ENCODE peak calls at places on chromosomes 5 and 9, in ten cellular contexts. One of them, this sample, is unnamed.

GRCh38 chr9:34891386-34891785 is 66.7 kb upstream of the PHF24 start:
- DNase-seq in DMS153: no peak
- DNase-seq in stimulated activated CD4-positive, alpha-beta T cell treated with anti-CD3 and anti-CD28 coated beads, Interleukin-1b, Interleukin-23, amount 100 ng/mL, for 24 hours: no peak
- DNase-seq in psoas muscle: no peak
- DNase-seq in Peyer's patch: no peak
- DNase-seq in SK-MEL-5: peak; percentile 54
- DNase-seq in cerebellar cortex: no peak
- DNase-seq in colonic mucosa: no peak
- DNase-seq in substantia nigra: no peak
- DNase-seq in lower lobe of right lung: no peak
- DNase-seq in this sample: no peak

GRCh38 chr5:17882760-17883488 is 248.7 kb downstream of the TAF11L14 start:
- DNase-seq in substantia nigra: no peak
- DNase-seq in lower lobe of right lung: no peak
- DNase-seq in stimulated activated CD4-positive, alpha-beta T cell treated with anti-CD3 and anti-CD28 coated beads, Interleukin-1b, Interleukin-23, amount 100 ng/mL, for 24 hours: no peak
- DNase-seq in psoas muscle: no peak
- DNase-seq in Peyer's patch: no peak
- DNase-seq in SK-MEL-5: no peak
- DNase-seq in colonic mucosa: no peak
- DNase-seq in DMS153: peak; percentile 19
- DNase-seq in cerebellar cortex: no peak
- DNase-seq in this sample: no peak

GRCh38 chr5:52007230-52007858 is 624.1 kb downstream of the ISL1 start:
- DNase-seq in psoas muscle: no peak
- DNase-seq in lower lobe of right lung: no peak
- DNase-seq in cerebellar cortex: peak; percentile 29
- DNase-seq in SK-MEL-5: peak; percentile 71
- DNase-seq in DMS153: peak; percentile 50
- DNase-seq in substantia nigra: no peak
- DNase-seq in colonic mucosa: peak; percentile 26
- DNase-seq in Peyer's patch: no peak
- DNase-seq in stimulated activated CD4-positive, alpha-beta T cell treated with anti-CD3 and anti-CD28 coated beads, Interleukin-1b, Interleukin-23, amount 100 ng/mL, for 24 hours: no peak
- DNase-seq in this sample: peak; percentile 54

GRCh38 chr5:85182344-85182743 is 797.7 kb upstream of the EDIL3 start:
- DNase-seq in stimulated activated CD4-positive, alpha-beta T cell treated with anti-CD3 and anti-CD28 coated beads, Interleukin-1b, Interleukin-23, amount 100 ng/mL, for 24 hours: no peak
- DNase-seq in psoas muscle: no peak
- DNase-seq in substantia nigra: no peak
- DNase-seq in lower lobe of right lung: no peak
- DNase-seq in SK-MEL-5: no peak
- DNase-seq in Peyer's patch: no peak
- DNase-seq in cerebellar cortex: no peak
- DNase-seq in DMS153: no peak
- DNase-seq in colonic mucosa: no peak
- DNase-seq in this sample: no peak

GRCh38 chr9:23492126-23493002 is 333.7 kb downstream of the ELAVL2 start:
- DNase-seq in cerebellar cortex: peak; percentile 72
- DNase-seq in DMS153: no peak
- DNase-seq in Peyer's patch: no peak
- DNase-seq in SK-MEL-5: no peak
- DNase-seq in psoas muscle: no peak
- DNase-seq in substantia nigra: no peak
- DNase-seq in colonic mucosa: peak; percentile 17
- DNase-seq in lower lobe of right lung: no peak
- DNase-seq in stimulated activated CD4-positive, alpha-beta T cell treated with anti-CD3 and anti-CD28 coated beads, Interleukin-1b, Interleukin-23, amount 100 ng/mL, for 24 hours: no peak
- DNase-seq in this sample: peak; percentile 10

GRCh38 chr5:147303976-147304375 is 69.2 kb downstream of the STK32A start:
- DNase-seq in SK-MEL-5: no peak
- DNase-seq in stimulated activated CD4-positive, alpha-beta T cell treated with anti-CD3 and anti-CD28 coated beads, Interleukin-1b, Interleukin-23, amount 100 ng/mL, for 24 hours: no peak
- DNase-seq in cerebellar cortex: no peak
- DNase-seq in lower lobe of right lung: no peak
- DNase-seq in substantia nigra: no peak
- DNase-seq in colonic mucosa: no peak
- DNase-seq in Peyer's patch: no peak
- DNase-seq in psoas muscle: no peak
- DNase-seq in DMS153: no peak
- DNase-seq in this sample: peak; percentile 52

GRCh38 chr5:159663986-159664385 is 252.3 kb upstream of the ADRA1B start:
- DNase-seq in lower lobe of right lung: no peak
- DNase-seq in stimulated activated CD4-positive, alpha-beta T cell treated with anti-CD3 and anti-CD28 coated beads, Interleukin-1b, Interleukin-23, amount 100 ng/mL, for 24 hours: no peak
- DNase-seq in DMS153: no peak
- DNase-seq in substantia nigra: no peak
- DNase-seq in colonic mucosa: no peak
- DNase-seq in Peyer's patch: no peak
- DNase-seq in psoas muscle: no peak
- DNase-seq in SK-MEL-5: no peak
- DNase-seq in cerebellar cortex: no peak
- DNase-seq in this sample: no peak

GRCh38 chr5:128870923-128871322 is 94.4 kb upstream of the SLC27A6 start:
- DNase-seq in DMS153: no peak
- DNase-seq in psoas muscle: no peak
- DNase-seq in cerebellar cortex: no peak
- DNase-seq in stimulated activated CD4-positive, alpha-beta T cell treated with anti-CD3 and anti-CD28 coated beads, Interleukin-1b, Interleukin-23, amount 100 ng/mL, for 24 hours: no peak
- DNase-seq in substantia nigra: no peak
- DNase-seq in lower lobe of right lung: no peak
- DNase-seq in colonic mucosa: no peak
- DNase-seq in Peyer's patch: no peak
- DNase-seq in SK-MEL-5: no peak
- DNase-seq in this sample: no peak

GRCh38 chr5:11247224-11247623 is 486.2 kb upstream of the DAP start:
- DNase-seq in Peyer's patch: no peak
- DNase-seq in colonic mucosa: no peak
- DNase-seq in DMS153: no peak
- DNase-seq in substantia nigra: no peak
- DNase-seq in psoas muscle: no peak
- DNase-seq in lower lobe of right lung: no peak
- DNase-seq in SK-MEL-5: no peak
- DNase-seq in cerebellar cortex: no peak
- DNase-seq in stimulated activated CD4-positive, alpha-beta T cell treated with anti-CD3 and anti-CD28 coated beads, Interleukin-1b, Interleukin-23, amount 100 ng/mL, for 24 hours: no peak
- DNase-seq in this sample: no peak

GRCh38 chr9:131481441-131482342 is 21.0 kb upstream of the POMT1 start:
- DNase-seq in stimulated activated CD4-positive, alpha-beta T cell treated with anti-CD3 and anti-CD28 coated beads, Interleukin-1b, Interleukin-23, amount 100 ng/mL, for 24 hours: no peak
- DNase-seq in cerebellar cortex: no peak
- DNase-seq in SK-MEL-5: no peak
- DNase-seq in psoas muscle: no peak
- DNase-seq in Peyer's patch: no peak
- DNase-seq in DMS153: no peak
- DNase-seq in lower lobe of right lung: peak; percentile 26
- DNase-seq in substantia nigra: no peak
- DNase-seq in colonic mucosa: no peak
- DNase-seq in this sample: no peak

GRCh38 chr5:16673241-16673998 is 56.6 kb upstream of the RETREG1 start:
- DNase-seq in substantia nigra: no peak
- DNase-seq in DMS153: no peak
- DNase-seq in colonic mucosa: no peak
- DNase-seq in SK-MEL-5: no peak
- DNase-seq in Peyer's patch: peak; percentile 56
- DNase-seq in psoas muscle: no peak
- DNase-seq in lower lobe of right lung: no peak
- DNase-seq in cerebellar cortex: peak; percentile 32
- DNase-seq in stimulated activated CD4-positive, alpha-beta T cell treated with anti-CD3 and anti-CD28 coated beads, Interleukin-1b, Interleukin-23, amount 100 ng/mL, for 24 hours: no peak
- DNase-seq in this sample: no peak

GRCh38 chr9:33117306-33117705 is 40.8 kb upstream of the SMU1 start:
- DNase-seq in DMS153: no peak
- DNase-seq in psoas muscle: no peak
- DNase-seq in substantia nigra: no peak
- DNase-seq in cerebellar cortex: no peak
- DNase-seq in colonic mucosa: no peak
- DNase-seq in SK-MEL-5: peak; percentile 69
- DNase-seq in Peyer's patch: no peak
- DNase-seq in stimulated activated CD4-positive, alpha-beta T cell treated with anti-CD3 and anti-CD28 coated beads, Interleukin-1b, Interleukin-23, amount 100 ng/mL, for 24 hours: no peak
- DNase-seq in lower lobe of right lung: no peak
- DNase-seq in this sample: no peak